ENCODE peak calls at places on chromosomes 13 and 19, in seven cellular contexts. D is T-helper 9 cell; A is ELR; S is T-helper 1 cell; J is NCI-H2081 treated with DMSO at 0.1 percent for 48 hours; N is stimulated activated CD8-positive, alpha-beta memory T cell treated with anti-CD3 and anti-CD28 coated beads, Interleukin-15, amount 100 ng/mL, for 1 hour; F is hepatic stellate cell. G is an unnamed sample.
A peak's percentile ranks its signal among the peaks of the same experiment; 100 is the strongest.

GRCh38 chr13:47004022-47004421 is 107.2 kb upstream of the HTR2A start:
- DNase-seq in D (no peak), A (peak; percentile 13), S (no peak), J (no peak), N (no peak), F (no peak), G (no peak)

GRCh38 chr19:1860133-1860775 is 3.1 kb downstream of the KLF16 start:
- DNase-seq in D (peak; percentile 64), A (peak; percentile 75), S (peak; percentile 70), J (no peak), N (no peak), F (peak; percentile 90), G (no peak)

GRCh38 chr19:47239152-47239551 is 8.2 kb upstream of the BBC3 start:
- DNase-seq in D (no peak), A (peak; percentile 20), S (no peak), J (no peak), N (no peak), F (no peak), G (no peak)

GRCh38 chr19:4389511-4390016 is 10.8 kb downstream of the SH3GL1 start:
- DNase-seq in D (no peak), A (no peak), S (no peak), J (no peak), N (no peak), F (no peak), G (no peak)

GRCh38 chr13:110475550-110476219 is 85.8 kb downstream of the RAB20 start:
- DNase-seq in D (no peak), A (no peak), S (no peak), J (no peak), N (no peak), F (no peak), G (no peak)

GRCh38 chr19:57465680-57466381 is 8.9 kb upstream of the VN1R1 start:
- DNase-seq in D (no peak), A (peak; percentile 77), S (no peak), J (no peak), N (no peak), F (no peak), G (peak; percentile 52)

GRCh38 chr13:110559429-110559943 is 2.0 kb downstream of the RAB20 start:
- DNase-seq in D (no peak), A (peak; percentile 40), S (no peak), J (no peak), N (no peak), F (peak; percentile 82), G (no peak)

GRCh38 chr13:51148952-51149573 is 38.0 kb upstream of the C13orf42 start:
- DNase-seq in D (no peak), A (peak; percentile 53), S (no peak), J (no peak), N (no peak), F (peak; percentile 43), G (no peak)

GRCh38 chr13:62085337-62085736 is 669.7 kb upstream of the PCDH20 start:
- DNase-seq in D (no peak), A (no peak), S (no peak), J (no peak), N (no peak), F (no peak), G (no peak)

GRCh38 chr13:32264407-32264806 is 50.8 kb downstream of the ZAR1L start:
- DNase-seq in D (no peak), A (peak; percentile 27), S (no peak), J (no peak), N (no peak), F (no peak), G (no peak)

GRCh38 chr19:30214651-30215051 is 157.5 kb upstream of the ZNF536 start:
- DNase-seq in D (no peak), A (no peak), S (no peak), J (no peak), N (no peak), F (no peak), G (no peak)

GRCh38 chr19:5949792-5950305 is 28.1 kb downstream of the RANBP3 start:
- DNase-seq in D (peak; percentile 11), A (no peak), S (peak; percentile 27), J (no peak), N (peak; percentile 14), F (no peak), G (no peak)

GRCh38 chr13:40273173-40274000 is 393.1 kb downstream of the FOXO1 start:
- DNase-seq in D (no peak), A (no peak), S (no peak), J (no peak), N (no peak), F (no peak), G (no peak)

GRCh38 chr13:29621401-29621800 is 25.9 kb upstream of the SLC7A1 start:
- DNase-seq in D (no peak), A (peak; percentile 91), S (no peak), J (no peak), N (no peak), F (no peak), G (no peak)

GRCh38 chr13:24075137-24075975 is 85.2 kb upstream of the SPATA13 start:
- DNase-seq in D (no peak), A (no peak), S (no peak), J (no peak), N (no peak), F (peak; percentile 14), G (no peak)

GRCh38 chr13:27925220-27925991 is 5.6 kb downstream of the PDX1 start:
- DNase-seq in D (no peak), A (no peak), S (no peak), J (no peak), N (no peak), F (no peak), G (no peak)

GRCh38 chr13:39784347-39784746 is 128.9 kb downstream of the COG6 start:
- DNase-seq in D (no peak), A (peak; percentile 22), S (no peak), J (no peak), N (no peak), F (no peak), G (no peak)

GRCh38 chr13:40440990-40441820 is 225.2 kb downstream of the FOXO1 start:
- DNase-seq in D (no peak), A (no peak), S (no peak), J (no peak), N (no peak), F (no peak), G (no peak)

GRCh38 chr19:5452594-5453565 is 2.3 kb upstream of the ZNRF4 start:
- DNase-seq in D (no peak), A (peak; percentile 44), S (no peak), J (no peak), N (no peak), F (peak; percentile 41), G (no peak)

GRCh38 chr19:51009061-51009891 is 7.9 kb upstream of the KLK8 start:
- DNase-seq in D (no peak), A (no peak), S (no peak), J (no peak), N (no peak), F (no peak), G (no peak)

GRCh38 chr13:19927117-19927734 is 31.3 kb upstream of the ZMYM2 start:
- DNase-seq in D (no peak), A (peak; percentile 55), S (no peak), J (no peak), N (no peak), F (no peak), G (no peak)

GRCh38 chr19:18319591-18320135 is 3.2 kb downstream of the LSM4 start:
- DNase-seq in D (no peak), A (no peak), S (no peak), J (no peak), N (no peak), F (no peak), G (no peak)

GRCh38 chr13:27359203-27359821 is 65.1 kb upstream of the GTF3A start:
- DNase-seq in D (peak; percentile 57), A (peak; percentile 69), S (peak; percentile 57), J (no peak), N (peak; percentile 30), F (peak; percentile 79), G (no peak)

GRCh38 chr19:1959928-1960589 is 19.1 kb downstream of the CSNK1G2 start:
- DNase-seq in D (no peak), A (no peak), S (no peak), J (no peak), N (no peak), F (no peak), G (no peak)

GRCh38 chr13:40181203-40181845 is 485.1 kb downstream of the FOXO1 start:
- DNase-seq in D (no peak), A (no peak), S (no peak), J (no peak), N (no peak), F (no peak), G (no peak)

GRCh38 chr19:2494447-2495129 is 18.7 kb downstream of the GADD45B start:
- DNase-seq in D (peak; percentile 62), A (peak; percentile 71), S (peak; percentile 46), J (no peak), N (no peak), F (peak; percentile 87), G (no peak)

GRCh38 chr13:102399791-102400618 is 1.8 kb downstream of the FGF14 start:
- DNase-seq in D (no peak), A (no peak), S (no peak), J (no peak), N (no peak), F (peak; percentile 20), G (no peak)

GRCh38 chr13:31749929-31750328 is 10.6 kb downstream of the RXFP2 start:
- DNase-seq in D (no peak), A (peak; percentile 98), S (no peak), J (no peak), N (no peak), F (peak; percentile 71), G (no peak)

GRCh38 chr19:18596752-18597157 is 8.2 kb downstream of the REX1BD start:
- DNase-seq in D (no peak), A (peak; percentile 42), S (no peak), J (no peak), N (no peak), F (no peak), G (no peak)

GRCh38 chr13:59447846-59448620 is 715.7 kb downstream of the DIAPH3 start:
- DNase-seq in D (no peak), A (peak; percentile 24), S (no peak), J (no peak), N (no peak), F (peak; percentile 50), G (peak; percentile 49)

GRCh38 chr19:54107876-54108490 is 5.3 kb downstream of the NDUFA3 start:
- DNase-seq in D (no peak), A (no peak), S (no peak), J (no peak), N (no peak), F (no peak), G (no peak)

GRCh38 chr13:48567521-48568331 is 34.8 kb upstream of the RCBTB2 start:
- DNase-seq in D (no peak), A (no peak), S (no peak), J (no peak), N (no peak), F (no peak), G (no peak)

GRCh38 chr19:15549581-15549980 is 41.3 kb downstream of the CYP4F22 start:
- DNase-seq in D (no peak), A (no peak), S (no peak), J (no peak), N (no peak), F (no peak), G (no peak)

GRCh38 chr19:33535176-33535575 is 13.6 kb upstream of the PEPD start:
- DNase-seq in D (no peak), A (peak; percentile 13), S (no peak), J (no peak), N (no peak), F (no peak), G (no peak)

GRCh38 chr19:3626473-3627350 is at the start of gene CACTIN:
- DNase-seq in D (peak; percentile 98), A (peak; percentile 100), S (peak; percentile 99), J (peak; percentile 80), N (peak; percentile 98), F (peak; percentile 100), G (peak; percentile 96)

GRCh38 chr13:23701646-23702045 is 131.4 kb downstream of the TNFRSF19 start:
- DNase-seq in D (no peak), A (no peak), S (no peak), J (no peak), N (no peak), F (peak; percentile 94), G (no peak)

GRCh38 chr13:94325660-94326059 is 153.8 kb downstream of the DCT start:
- DNase-seq in D (no peak), A (no peak), S (no peak), J (no peak), N (no peak), F (no peak), G (no peak)

GRCh38 chr19:46551175-46551574 is 50.0 kb upstream of the CALM3 start:
- DNase-seq in D (no peak), A (no peak), S (no peak), J (no peak), N (no peak), F (no peak), G (no peak)